ENCODE peak calls at places on chromosomes 5 and 9, in six cellular contexts. P is IMR-90, U is spleen, Q is lower lobe of right lung, G is MM.1S, R is H1. Z is an unnamed sample.
A peak's percentile ranks its signal among the peaks of the same experiment; 100 is the strongest.

GRCh38 chr5:81878333-81878732 is 93.5 kb upstream of the ATG10 start:
- DNase-seq in P (no peak), U (no peak), Q (no peak), G (no peak), R (no peak), Z (no peak)

GRCh38 chr9:563200-563599 is 278.3 kb upstream of the DMRT1 start:
- DNase-seq in P (no peak), U (no peak), Q (no peak), G (no peak), R (no peak), Z (no peak)

GRCh38 chr5:171484460-171484899 is 65.0 kb downstream of the FGF18 start:
- DNase-seq in P (no peak), U (no peak), Q (no peak), G (peak; percentile 22), R (peak; percentile 77), Z (no peak)

GRCh38 chr9:78438765-78439164 is 141.8 kb downstream of the PSAT1 start:
- DNase-seq in P (no peak), U (no peak), Q (no peak), G (no peak), R (no peak), Z (no peak)

GRCh38 chr9:130672933-130673615 is 8.7 kb downstream of the PRDM12 start:
- DNase-seq in P (no peak), U (no peak), Q (no peak), G (no peak), R (no peak), Z (no peak)

GRCh38 chr9:14258840-14259239 is 55.1 kb downstream of the NFIB start:
- DNase-seq in P (peak; percentile 68), U (no peak), Q (no peak), G (no peak), R (no peak), Z (no peak)

GRCh38 chr5:54159153-54159836 is 151.1 kb downstream of the ARL15 start:
- DNase-seq in P (peak; percentile 69), U (no peak), Q (no peak), G (no peak), R (no peak), Z (no peak)

GRCh38 chr5:157033071-157033583 is 25.8 kb downstream of the HAVCR1 start:
- DNase-seq in P (no peak), U (no peak), Q (no peak), G (no peak), R (no peak), Z (no peak)

GRCh38 chr9:129027685-129028191 is 393 bp downstream of the SH3GLB2 start:
- DNase-seq in P (no peak), U (peak; percentile 96), Q (peak; percentile 84), G (peak; percentile 70), R (no peak), Z (no peak)

GRCh38 chr5:68068204-68068603 is 147.4 kb upstream of the PIK3R1 start:
- DNase-seq in P (peak; percentile 17), U (no peak), Q (no peak), G (no peak), R (no peak), Z (no peak)
- H3K4me3 ChIP-seq in P (no peak overlapping the region), U (no peak overlapping the region), Q (no peak overlapping the region), G (no peak overlapping the region), R (no peak overlapping the region), Z (no peak overlapping the region)

GRCh38 chr5:169647566-169647965 is 10.5 kb downstream of the DOCK2 start:
- DNase-seq in P (no peak), U (no peak), Q (no peak), G (peak; percentile 23), R (no peak), Z (no peak)
- H3K27ac ChIP-seq in P (peak overlapping the region; percentile 20), U (peak overlapping the region; percentile 17), Q (no peak overlapping the region), G (peak overlapping the region; percentile 41), R (no peak overlapping the region), Z (no peak overlapping the region)

GRCh38 chr5:77637170-77638074 is 1.1 kb downstream of the OTP start:
- DNase-seq in P (no peak), U (no peak), Q (no peak), G (no peak), R (peak; percentile 65), Z (no peak)
- H3K4me3 ChIP-seq in P (no peak overlapping the region), U (no peak overlapping the region), Q (no peak overlapping the region), G (no peak overlapping the region), R (no peak overlapping the region), Z (no peak overlapping the region)

DNA sequence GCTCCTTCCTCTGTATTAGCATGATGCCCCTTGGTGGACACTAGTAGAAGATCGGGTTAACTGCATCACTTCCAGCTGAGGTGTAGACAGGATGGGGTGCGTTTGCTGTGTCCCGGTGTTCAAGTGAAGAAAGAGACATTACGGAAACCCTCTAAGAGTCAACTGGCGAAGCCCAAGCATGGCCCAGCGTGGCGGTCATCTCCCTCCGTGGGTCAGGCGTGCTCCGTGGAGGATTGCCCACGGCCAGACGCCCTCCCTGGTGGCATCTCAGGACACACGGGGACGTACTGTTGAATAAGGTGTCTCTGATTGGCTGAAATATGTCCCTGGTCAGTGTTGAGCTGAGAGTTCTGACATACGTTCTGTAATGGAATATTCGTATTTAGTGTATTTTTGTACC is 119.5 kb upstream of the CACNA1B start:
- DNase-seq in P (no peak), U (no peak), Q (no peak), G (no peak), R (no peak), Z (no peak)
- H3K27ac ChIP-seq in P (peak overlapping the region; percentile 10), U (peak overlapping the region; percentile 52), Q (no peak overlapping the region), G (no peak overlapping the region), R (no peak overlapping the region), Z (no peak overlapping the region)

DNA sequence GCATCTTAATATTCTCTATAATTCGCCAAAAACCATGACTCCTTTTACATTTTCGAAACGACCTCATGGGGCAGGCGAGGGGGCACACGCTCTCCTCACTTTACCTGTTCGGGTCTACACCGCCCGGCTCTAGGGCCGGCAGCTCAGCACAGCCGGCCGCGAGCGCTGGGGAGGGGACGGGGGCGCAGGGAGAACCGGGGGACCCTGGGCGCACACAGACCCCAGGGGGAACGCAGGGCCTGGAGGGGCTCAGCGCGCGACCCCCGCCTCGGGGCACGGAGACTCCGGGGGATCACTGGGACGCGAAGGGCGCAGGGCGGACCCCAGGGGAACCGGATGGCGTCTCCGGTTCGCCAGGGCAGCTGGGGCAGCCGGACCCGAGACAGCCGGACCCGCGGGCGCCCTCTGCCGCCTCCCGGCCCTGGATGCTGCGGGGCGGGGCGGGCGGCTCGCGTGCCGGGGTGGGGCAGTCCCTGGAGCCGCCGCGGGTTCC is at the start of gene AHRR:
- DNase-seq in P (peak; percentile 53), U (no peak), Q (peak; percentile 78), G (peak; percentile 35), R (peak; percentile 91), Z (no peak)
- H3K4me3 ChIP-seq in P (peak within 1 kb of the TSS; percentile 98), U (peak within 1 kb of the TSS; percentile 47), Q (peak within 1 kb of the TSS; percentile 68), G (peak within 1 kb of the TSS; percentile 51), R (peak within 1 kb of the TSS; percentile 53), Z (peak within 1 kb of the TSS; percentile 56)

GRCh38 chr5:149154629-149155028 is 13.3 kb downstream of the ABLIM3 start:
- DNase-seq in P (no peak), U (no peak), Q (no peak), G (no peak), R (no peak), Z (no peak)

GRCh38 chr5:149157330-149157729 is 16.0 kb downstream of the ABLIM3 start:
- DNase-seq in P (no peak), U (no peak), Q (no peak), G (no peak), R (no peak), Z (no peak)

GRCh38 chr5:149153193-149153750 is 12.0 kb downstream of the ABLIM3 start:
- DNase-seq in P (no peak), U (no peak), Q (no peak), G (no peak), R (no peak), Z (no peak)

GRCh38 chr5:149153751-149154610 is 12.7 kb downstream of the ABLIM3 start:
- DNase-seq in P (peak; percentile 75), U (no peak), Q (peak; percentile 62), G (no peak), R (no peak), Z (no peak)

DNA sequence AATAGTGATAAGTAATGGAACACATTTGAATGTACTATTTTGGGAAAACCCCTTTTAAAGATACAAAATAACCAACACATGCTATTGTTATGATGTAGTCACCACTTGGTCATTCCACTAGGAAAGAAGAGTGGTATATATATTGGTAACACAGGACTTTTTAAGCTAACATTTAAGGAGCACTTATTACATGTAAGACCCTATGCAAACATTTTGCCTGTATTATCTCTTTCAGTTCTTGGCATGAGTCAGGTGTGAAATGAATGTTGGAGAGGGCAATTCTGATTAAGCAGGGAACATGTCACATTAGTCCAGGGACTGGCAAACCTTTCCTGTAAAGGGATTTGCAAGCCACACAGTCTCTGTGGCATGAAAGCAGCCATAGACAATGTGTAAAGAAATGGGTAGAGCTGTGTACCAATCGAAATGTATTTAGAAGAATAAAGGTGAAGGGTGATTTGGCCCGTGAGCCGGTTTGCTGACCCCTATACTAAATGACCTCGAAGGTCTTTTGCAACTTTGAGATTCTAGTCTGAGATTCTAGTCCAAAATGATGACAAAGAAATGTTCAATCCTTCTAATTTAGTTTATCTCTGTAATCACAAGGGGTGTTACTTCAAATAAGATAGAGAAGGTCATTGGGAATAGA is 15.3 kb downstream of the ABLIM3 start:
- DNase-seq in P (peak; percentile 52), U (no peak), Q (no peak), G (no peak), R (no peak), Z (no peak)
- H3K27ac ChIP-seq in P (no peak overlapping the region), U (no peak overlapping the region), Q (no peak overlapping the region), G (no peak overlapping the region), R (no peak overlapping the region), Z (no peak overlapping the region)

GRCh38 chr5:119275873-119276214 is 80.0 kb upstream of the TNFAIP8 start:
- DNase-seq in P (no peak), U (no peak), Q (no peak), G (peak; percentile 75), R (no peak), Z (no peak)
- H3K4me3 ChIP-seq in P (no peak overlapping the region), U (no peak overlapping the region), Q (no peak overlapping the region), G (no peak overlapping the region), R (no peak overlapping the region), Z (no peak overlapping the region)

DNA sequence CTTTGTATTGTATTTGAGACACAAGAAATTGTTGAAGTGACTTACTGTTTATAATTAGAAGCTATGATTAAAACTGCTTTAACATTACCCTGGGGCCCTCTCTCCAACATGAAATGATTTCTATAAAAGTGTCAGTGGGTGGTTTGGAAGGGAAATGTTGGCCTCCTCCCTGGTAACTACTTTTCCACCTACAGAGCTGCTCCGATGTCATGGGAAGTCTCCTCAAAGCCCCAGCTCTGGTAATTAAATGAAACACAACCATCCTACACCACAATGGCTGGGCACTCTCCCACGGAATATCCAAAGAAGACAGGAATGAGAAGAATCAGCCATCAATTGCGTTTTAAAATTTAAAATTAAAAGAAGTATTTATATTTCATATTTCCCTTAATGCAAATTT is 150.5 kb upstream of the ADCY2 start:
- DNase-seq in P (no peak), U (no peak), Q (no peak), G (no peak), R (no peak), Z (no peak)
- H3K27ac ChIP-seq in P (no peak overlapping the region), U (no peak overlapping the region), Q (no peak overlapping the region), G (no peak overlapping the region), R (no peak overlapping the region), Z (no peak overlapping the region)

DNA sequence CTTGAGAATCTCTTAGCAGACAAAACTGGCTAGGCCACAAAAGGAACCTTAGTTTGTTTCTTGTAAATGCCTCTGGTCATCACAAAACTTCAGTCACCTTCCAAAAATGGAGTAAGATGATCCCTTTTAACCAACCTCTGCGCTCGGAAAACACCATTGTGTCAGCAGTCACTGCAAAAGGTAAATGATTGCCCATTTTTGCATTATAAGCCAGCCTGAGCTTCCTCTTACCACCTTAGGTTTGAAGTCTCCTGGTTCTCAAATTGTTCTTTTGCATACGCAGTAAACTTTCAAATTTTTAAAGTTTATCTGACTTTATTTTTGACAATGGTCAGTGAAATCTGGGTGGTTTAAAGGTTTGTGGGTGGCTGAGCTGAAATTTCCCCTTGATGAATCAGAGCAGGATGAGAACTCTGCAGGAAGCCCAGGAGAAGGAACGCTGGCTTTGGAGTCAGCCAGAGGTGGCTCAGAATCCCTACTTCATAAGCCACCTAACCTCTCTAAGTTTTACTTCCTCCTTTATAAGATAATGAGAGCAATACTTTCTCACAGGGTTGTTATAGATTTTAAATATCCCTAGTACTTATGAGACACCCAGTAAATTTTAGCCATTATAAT is 131.4 kb downstream of the MED10 start:
- DNase-seq in P (no peak), U (no peak), Q (no peak), G (no peak), R (no peak), Z (no peak)
- H3K4me3 ChIP-seq in P (no peak overlapping the region), U (no peak overlapping the region), Q (no peak overlapping the region), G (no peak overlapping the region), R (no peak overlapping the region), Z (no peak overlapping the region)

Z was measured in iPS DF 6.9.